ENCODE peak calls at places on chromosome 15, in five cellular contexts. W is GM23338, O is spleen, V is endothelial cell of umbilical vein, S is HL-60. L is an unnamed sample.

GRCh38 chr15:99202176-99202552 is 47.2 kb downstream of the TTC23 start:
- DNase-seq in V (no peak), O (no peak), S (no peak), W (no peak), L (no peak)

GRCh38 chr15:84817461-84818081 is 415 bp downstream of the ALPK3 start:
- DNase-seq in O (peak), W (peak), V (peak), S (no peak), L (no peak)

GRCh38 chr15:80173022-80173759 is 20.4 kb downstream of the FAH start:
- DNase-seq in W (peak), O (peak), V (peak), S (peak), L (peak)

GRCh38 chr15:25248583-25249235 is 190.1 kb downstream of the UBE3A start:
- DNase-seq in W (no peak), O (peak), S (no peak), V (no peak), L (peak)

GRCh38 chr15:75123395-75123794 is 78.3 kb upstream of the C15orf39 start:
- DNase-seq in V (no peak), O (no peak), W (no peak), S (no peak), L (no peak)

GRCh38 chr15:53837263-53837662 is 77.8 kb upstream of the WDR72 start:
- DNase-seq in W (peak), O (no peak), V (no peak), S (no peak), L (no peak)

GRCh38 chr15:87681054-87681453 is 575.5 kb downstream of the NTRK3 start:
- DNase-seq in S (peak), O (no peak), W (no peak), V (no peak), L (no peak)

GRCh38 chr15:48785195-48785594 is 25.7 kb downstream of the CEP152 start:
- DNase-seq in O (no peak), V (no peak), S (no peak), W (no peak), L (no peak)

GRCh38 chr15:31361764-31362120 is 35.1 kb downstream of the KLF13 start:
- DNase-seq in W (peak), O (no peak), S (no peak), V (no peak), L (no peak)
- H3K4me3 ChIP-seq in W (peak), O (no peak), S (no peak), V (no peak), L (no peak)

DNA sequence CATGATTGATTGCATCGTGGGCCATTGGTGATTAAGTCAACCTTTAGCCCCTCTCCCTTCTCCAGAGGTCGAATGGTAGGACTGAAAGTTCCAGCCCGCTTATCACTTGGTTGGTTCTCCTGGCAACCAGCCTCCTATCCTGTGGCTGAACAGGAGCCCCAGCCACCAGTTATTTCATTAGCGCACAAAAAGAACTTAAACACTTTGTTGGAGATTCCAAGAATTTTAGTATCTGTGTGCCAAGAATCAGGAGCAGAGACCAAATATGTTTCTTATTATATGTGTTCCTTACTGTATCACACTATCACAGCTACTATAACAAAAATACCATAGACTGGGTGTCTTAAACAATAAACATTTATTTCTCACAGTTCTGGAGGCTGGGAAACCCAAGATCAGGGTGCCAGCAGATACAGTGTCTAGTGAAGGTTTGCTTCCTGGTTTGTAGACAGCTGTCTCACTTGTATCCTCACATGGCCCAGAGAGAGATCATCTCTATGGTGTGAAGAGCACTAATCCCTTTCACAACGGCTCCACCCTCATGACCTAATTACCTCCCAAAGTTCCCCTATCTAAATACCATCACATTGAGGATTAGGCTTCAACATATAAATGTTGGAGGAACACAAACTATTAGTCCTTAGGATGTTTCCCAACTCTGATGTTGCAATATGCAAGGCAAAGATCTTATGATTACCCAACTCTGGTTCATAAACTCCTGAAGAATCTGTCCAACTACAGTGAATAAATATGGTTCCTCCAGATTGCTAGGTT is 30.5 kb upstream of the APH1B start:
- DNase-seq in W (no peak), V (no peak), S (peak), O (no peak), L (peak)
- TF ChIP-seq POLR2AphosphoS5 in W (no peak), V (no peak), S (no peak), O (peak), L (peak)

GRCh38 chr15:42024303-42024702 is 3.5 kb upstream of the PLA2G4E start:
- DNase-seq in W (no peak), O (no peak), V (no peak), S (no peak), L (peak)

GRCh38 chr15:42016971-42017370 is 3.9 kb downstream of the PLA2G4E start:
- DNase-seq in O (peak), S (no peak), V (no peak), W (no peak), L (peak)

GRCh38 chr15:42021593-42021992 is 751 bp upstream of the PLA2G4E start:
- DNase-seq in V (no peak), S (no peak), W (no peak), O (peak), L (no peak)

GRCh38 chr15:42018306-42019224 is 2.3 kb downstream of the PLA2G4E start:
- DNase-seq in W (no peak), S (no peak), V (no peak), O (peak), L (peak)

DNA sequence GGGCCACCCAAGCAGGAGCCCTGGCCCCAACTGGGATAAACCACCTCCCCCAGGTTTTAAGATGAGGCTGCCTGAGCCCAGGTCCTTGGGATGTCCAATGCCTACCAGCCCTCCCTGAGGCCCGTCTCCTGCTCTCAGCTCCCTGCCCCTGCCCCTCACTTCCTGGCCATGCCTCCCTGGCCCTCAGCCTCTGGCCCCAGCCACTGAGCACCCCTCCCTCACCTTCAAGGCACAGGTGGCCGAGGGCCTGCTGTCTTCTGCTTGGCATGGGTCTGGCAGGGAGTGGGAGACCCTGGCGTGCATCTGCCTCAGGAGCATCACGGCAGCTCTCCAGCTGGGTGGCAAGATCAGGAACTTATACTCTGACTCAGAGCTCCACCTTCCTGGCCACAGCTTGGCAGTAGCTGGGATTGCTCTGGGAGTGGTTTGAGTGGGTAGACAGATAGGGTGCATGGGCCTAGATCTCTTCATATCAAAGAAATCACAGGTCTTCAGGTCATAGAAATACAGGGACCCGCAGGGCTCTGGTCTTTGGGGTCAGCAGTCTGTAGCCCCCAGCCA is at the start of gene PLA2G4E:
- DNase-seq in S (no peak), W (no peak), V (no peak), O (peak), L (no peak)
- H3K4me3 ChIP-seq in S (no peak), W (no peak), V (no peak), O (no peak), L (no peak)

DNA sequence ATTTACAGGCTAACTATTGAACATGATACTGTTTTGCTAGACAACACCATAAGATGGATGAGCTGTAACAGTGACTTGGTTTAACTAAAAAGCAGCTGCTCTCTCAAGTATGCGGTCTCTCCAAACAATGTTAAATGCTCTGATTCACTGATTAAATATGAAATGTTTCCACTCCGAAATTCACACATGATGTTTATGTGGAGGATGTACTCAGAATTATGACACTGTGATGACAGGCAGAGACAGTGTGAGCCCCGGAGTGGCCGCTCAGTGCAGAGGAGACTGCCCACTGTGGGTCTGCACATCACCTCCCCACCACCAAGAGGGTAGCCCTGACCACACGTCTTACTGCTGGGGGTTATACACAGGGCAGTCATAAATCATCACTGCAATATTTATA is 84.0 kb upstream of the MEX3B start:
- DNase-seq in W (no peak), S (no peak), O (no peak), V (no peak), L (no peak)
- TF ChIP-seq POLR2AphosphoS5 in W (no peak), S (no peak), O (no peak), V (no peak), L (no peak)

GRCh38 chr15:68819451-68820204 is 1.1 kb downstream of the ANP32A start:
- DNase-seq in S (peak), V (peak), W (peak), O (peak), L (peak)

GRCh38 chr15:68821190-68821897 is 649 bp upstream of the ANP32A start:
- DNase-seq in O (no peak), V (peak), W (no peak), S (no peak), L (peak)

GRCh38 chr15:68820205-68820588 is 498 bp downstream of the ANP32A start:
- DNase-seq in W (no peak), S (peak), V (peak), O (peak), L (peak)

GRCh38 chr15:68821898-68822380 is 1.2 kb upstream of the ANP32A start:
- DNase-seq in W (peak), S (peak), V (peak), O (no peak), L (no peak)

GRCh38 chr15:68820589-68821189 is at the start of gene ANP32A:
- DNase-seq in S (peak), V (peak), O (peak), W (peak), L (peak)
- H3K4me3 ChIP-seq in S (peak), V (peak), O (peak), W (peak), L (peak)

DNA sequence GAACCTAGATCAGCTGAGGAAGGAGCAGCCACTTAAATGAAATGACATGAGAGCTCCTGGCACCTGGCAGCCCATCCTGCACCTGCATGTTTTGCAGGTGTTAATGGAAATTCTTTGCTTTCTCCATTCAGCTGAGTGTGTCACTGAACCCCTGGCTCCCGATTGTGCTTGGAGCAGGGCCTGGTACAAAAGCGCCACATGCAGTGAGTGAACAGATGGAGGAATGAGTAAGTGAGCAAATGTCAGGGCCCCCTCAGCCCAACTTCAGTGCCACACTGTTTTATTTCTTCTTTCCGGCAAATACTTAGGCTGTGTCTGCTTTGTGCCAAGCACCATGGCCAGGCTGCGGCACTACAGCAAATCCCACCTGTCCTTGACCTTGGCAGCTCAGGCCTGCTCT is 132.2 kb downstream of the ASB7 start:
- DNase-seq in W (no peak), S (no peak), O (peak), V (no peak), L (no peak)
- TF ChIP-seq POLR2AphosphoS5 in W (no peak), S (no peak), O (no peak), V (no peak), L (no peak)

DNA sequence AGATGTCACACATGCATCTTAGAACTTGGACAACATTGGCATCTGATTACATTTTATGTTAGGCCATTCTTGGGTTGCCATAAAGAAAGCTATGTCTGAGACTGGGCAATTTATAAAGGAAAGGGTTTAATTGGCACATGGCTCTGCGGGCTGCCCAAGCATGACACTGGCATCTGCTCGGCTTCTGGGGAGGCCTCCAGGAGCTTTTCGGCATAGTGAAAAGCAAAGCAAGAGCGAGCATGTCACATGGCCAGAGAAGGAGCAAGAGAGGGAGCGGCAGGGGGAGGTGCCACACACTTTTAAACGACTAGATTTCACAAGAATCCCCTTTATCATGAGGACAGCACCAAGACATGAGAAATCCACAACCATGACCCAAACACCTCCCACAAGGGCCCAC is 11.3 kb downstream of the RYR3 start:
- DNase-seq in W (no peak), O (no peak), S (no peak), V (no peak), L (no peak)
- H3K4me3 ChIP-seq in W (no peak), O (no peak), S (no peak), V (no peak), L (no peak)

L was measured in sigmoid colon.